ENCODE peak calls at places on chromosome 7, in ten cellular contexts. D is nucleus accumbens; I is NCI-H748 treated with DMSO at 0.1 percent for 48 hours; U is HS-27A; B is erythroblast; S is GM18507; Z is natural killer cell treated with Interleukin-12 subunit alpha and Interleukin-12 subunit beta and Interleukin-15 and Interleukin-18, amount 100 ng/mL, for 72 hours; P is stomach; R is endodermal cell; O is WTC11. E is an unnamed sample.
A peak's percentile ranks its signal among the peaks of the same experiment; 100 is the strongest.

GRCh38 chr7:19112290-19113000 is 5.0 kb downstream of the TWIST1 start:
- DNase-seq in O (peak; percentile 34), I (no peak), Z (no peak), D (no peak), U (no peak), B (no peak), P (no peak), R (peak; percentile 65), S (no peak), E (no peak)

GRCh38 chr7:158076215-158076614 is 511.4 kb downstream of the PTPRN2 start:
- DNase-seq in I (no peak), P (no peak), U (no peak), S (no peak), B (no peak), R (no peak), D (no peak), O (no peak), Z (no peak), E (no peak)

GRCh38 chr7:64832136-64832535 is 37.9 kb downstream of the ZNF138 start:
- DNase-seq in S (no peak), D (no peak), R (no peak), B (no peak), P (no peak), U (no peak), O (no peak), Z (no peak), I (no peak), E (no peak)

GRCh38 chr7:87447251-87447650 is 28.2 kb downstream of the ABCB4 start:
- DNase-seq in D (no peak), R (no peak), I (no peak), U (no peak), B (no peak), Z (no peak), O (no peak), S (no peak), P (no peak), E (no peak)

GRCh38 chr7:2201686-2202360 is 30.9 kb downstream of the MAD1L1 start:
- DNase-seq in B (no peak), O (no peak), D (no peak), R (peak; percentile 44), S (no peak), P (no peak), Z (no peak), U (no peak), I (no peak), E (no peak)

GRCh38 chr7:124701955-124702354 is 63.6 kb downstream of the GPR37 start:
- DNase-seq in R (no peak), B (no peak), I (no peak), U (no peak), P (no peak), O (no peak), Z (no peak), S (no peak), D (no peak), E (no peak)

GRCh38 chr7:136086712-136087111 is 109.6 kb upstream of the MTPN start:
- DNase-seq in O (peak; percentile 23), P (peak; percentile 44), S (peak; percentile 4), Z (no peak), B (peak; percentile 7), R (peak; percentile 90), I (peak; percentile 30), D (peak; percentile 63), U (peak; percentile 2), E (no peak)

GRCh38 chr7:29957921-29958320 is 31.7 kb downstream of the SCRN1 start:
- DNase-seq in B (no peak), U (no peak), P (no peak), S (no peak), I (no peak), O (no peak), Z (no peak), D (no peak), R (no peak), E (no peak)

GRCh38 chr7:82172896-82173295 is 270.7 kb downstream of the CACNA2D1 start:
- DNase-seq in S (no peak), D (no peak), U (no peak), P (no peak), O (no peak), R (no peak), B (no peak), Z (no peak), I (peak; percentile 20), E (no peak)

GRCh38 chr7:44757311-44757710 is 8.7 kb downstream of the ZMIZ2 start:
- DNase-seq in I (no peak), O (no peak), S (no peak), R (no peak), P (no peak), Z (no peak), D (peak; percentile 59), U (no peak), B (no peak), E (no peak)

GRCh38 chr7:117630501-117630900 is 150.7 kb downstream of the CFTR start:
- DNase-seq in U (no peak), R (peak; percentile 50), I (peak; percentile 13), D (no peak), Z (no peak), B (no peak), S (no peak), O (peak; percentile 18), P (no peak), E (no peak)

GRCh38 chr7:30382607-30383006 is 96.0 kb downstream of the NOD1 start:
- DNase-seq in U (no peak), P (no peak), S (no peak), Z (no peak), O (no peak), B (no peak), R (no peak), I (no peak), D (no peak), E (no peak)

GRCh38 chr7:4215176-4215720 is 466.8 kb upstream of the FOXK1 start:
- DNase-seq in I (no peak), O (no peak), R (no peak), Z (no peak), D (no peak), S (no peak), P (no peak), U (no peak), B (no peak), E (no peak)

GRCh38 chr7:91836065-91836368 is 44.5 kb downstream of the MTERF1 start:
- DNase-seq in S (no peak), R (no peak), P (no peak), O (no peak), D (no peak), U (no peak), I (no peak), Z (no peak), B (no peak), E (no peak)

GRCh38 chr7:47571355-47572100 is 10.4 kb downstream of the TNS3 start:
- DNase-seq in R (peak; percentile 55), U (no peak), P (peak; percentile 83), S (no peak), Z (no peak), O (no peak), D (peak; percentile 49), B (no peak), I (no peak), E (peak; percentile 74)

GRCh38 chr7:74480861-74481417 is 27.2 kb downstream of the GTF2IRD1 start:
- DNase-seq in R (no peak), U (no peak), S (no peak), Z (no peak), I (no peak), P (peak; percentile 53), O (no peak), B (no peak), D (peak; percentile 42), E (peak; percentile 68)

GRCh38 chr7:104264281-104264680 is 56.5 kb upstream of the ORC5 start:
- DNase-seq in R (no peak), U (peak; percentile 7), O (no peak), I (no peak), Z (no peak), B (no peak), S (no peak), D (no peak), P (no peak), E (no peak)

GRCh38 chr7:2099036-2099957 is 133.4 kb downstream of the MAD1L1 start:
- DNase-seq in Z (no peak), P (no peak), B (no peak), S (peak; percentile 23), U (no peak), D (peak; percentile 31), I (no peak), R (no peak), O (no peak), E (no peak)

GRCh38 chr7:33926535-33926934 is 21.2 kb downstream of the BMPER start:
- DNase-seq in D (no peak), S (no peak), O (no peak), Z (no peak), I (no peak), R (no peak), U (no peak), B (no peak), P (no peak), E (no peak)

GRCh38 chr7:105531797-105532671 is at the start of gene RINT1:
- DNase-seq in B (peak; percentile 94), Z (peak; percentile 93), P (peak; percentile 94), S (peak; percentile 81), U (peak; percentile 56), O (peak; percentile 90), D (peak; percentile 87), I (peak; percentile 81), R (peak; percentile 98), E (peak; percentile 93)

GRCh38 chr7:29158748-29159147 is 12.4 kb upstream of the CPVL start:
- DNase-seq in R (no peak), D (no peak), B (no peak), I (no peak), U (no peak), P (no peak), S (no peak), Z (no peak), O (no peak), E (no peak)

GRCh38 chr7:34354906-34355305 is 303.1 kb upstream of the NPSR1 start:
- DNase-seq in Z (no peak), U (no peak), D (no peak), P (no peak), R (no peak), O (no peak), B (no peak), I (no peak), S (no peak), E (no peak)

GRCh38 chr7:55903985-55904759 is 16.9 kb downstream of the ZNF713 start:
- DNase-seq in O (no peak), B (no peak), U (no peak), R (no peak), S (no peak), Z (no peak), P (no peak), I (no peak), D (no peak), E (no peak)

GRCh38 chr7:151231964-151232271 is 365 bp upstream of the CHPF2 start:
- DNase-seq in U (no peak), B (no peak), O (no peak), Z (no peak), I (no peak), R (no peak), D (no peak), S (no peak), P (no peak), E (no peak)

GRCh38 chr7:2231992-2232765 is 566 bp downstream of the MAD1L1 start:
- DNase-seq in B (peak; percentile 68), I (no peak), O (peak; percentile 32), P (no peak), R (peak; percentile 76), U (no peak), D (no peak), S (no peak), Z (no peak), E (no peak)

GRCh38 chr7:55532150-55532917 is 40.0 kb downstream of the VOPP1 start:
- DNase-seq in D (no peak), U (no peak), Z (no peak), S (no peak), B (no peak), I (no peak), O (no peak), P (no peak), R (no peak), E (no peak)

GRCh38 chr7:151172273-151173141 is 5.0 kb upstream of the GBX1 start:
- DNase-seq in S (peak; percentile 85), R (peak; percentile 93), Z (peak; percentile 87), O (peak; percentile 78), B (peak; percentile 91), D (peak; percentile 86), I (peak; percentile 57), U (no peak), P (peak; percentile 85), E (peak; percentile 72)